ENCODE peak calls at places on chromosome 10, in four cellular contexts. S, I, D and Q are unnamed samples.

GRCh38 chr10:61452229-61452651 is 941 bp downstream of the TMEM26 start:
- ATAC-seq in S (peak; percentile 16), I (no peak), D (no peak), Q (peak; percentile 35)

GRCh38 chr10:9362721-9363120 is 1308.2 kb downstream of the GATA3 start:
- ATAC-seq in S (no peak), I (peak; percentile 31), D (no peak), Q (no peak)

GRCh38 chr10:45386657-45387056 is 12.6 kb downstream of the ALOX5 start:
- ATAC-seq in S (no peak), I (no peak), D (no peak), Q (no peak)

GRCh38 chr10:108358912-108359311 is 1194.4 kb upstream of the SORCS1 start:
- ATAC-seq in S (peak; percentile 95), I (no peak), D (no peak), Q (peak; percentile 99)

GRCh38 chr10:127735723-127736221 is 1.2 kb upstream of the FOXI2 start:
- ATAC-seq in S (no peak), I (no peak), D (no peak), Q (no peak)

GRCh38 chr10:56911906-56912480 is 550.9 kb upstream of the ZWINT start:
- ATAC-seq in S (no peak), I (no peak), D (peak; percentile 83), Q (no peak)

GRCh38 chr10:79979310-79979972 is 30.5 kb upstream of the SFTPD start:
- ATAC-seq in S (no peak), I (no peak), D (peak; percentile 49), Q (no peak)

GRCh38 chr10:72792288-72792687 is 100.3 kb downstream of the MCU start:
- ATAC-seq in S (no peak), I (no peak), D (no peak), Q (no peak)

GRCh38 chr10:69389827-69390490 is 26.8 kb downstream of the TACR2 start:
- ATAC-seq in S (no peak), I (no peak), D (no peak), Q (peak; percentile 17)

GRCh38 chr10:118958984-118959916 is 70.3 kb upstream of the NANOS1 start:
- ATAC-seq in S (no peak), I (no peak), D (peak; percentile 92), Q (peak; percentile 75)

GRCh38 chr10:35765039-35765662 is 123.1 kb upstream of the FZD8 start:
- ATAC-seq in S (no peak), I (no peak), D (peak; percentile 87), Q (no peak)

GRCh38 chr10:72954596-72955569 is at the start of gene PLA2G12B:
- ATAC-seq in S (no peak), I (no peak), D (peak; percentile 94), Q (no peak)

GRCh38 chr10:35940067-35940989 is 298.2 kb upstream of the FZD8 start:
- ATAC-seq in S (no peak), I (no peak), D (no peak), Q (no peak)

GRCh38 chr10:130046591-130046990 is 64.0 kb downstream of the C10orf143 start:
- ATAC-seq in S (no peak), I (no peak), D (no peak), Q (no peak)

GRCh38 chr10:119377905-119378736 is 164.4 kb downstream of the RGS10 start:
- ATAC-seq in S (no peak), I (no peak), D (no peak), Q (no peak)

GRCh38 chr10:120711857-120712256 is 139.3 kb upstream of the WDR11 start:
- ATAC-seq in S (no peak), I (no peak), D (no peak), Q (no peak)

GRCh38 chr10:95404460-95404858 is 113.7 kb upstream of the PDLIM1 start:
- ATAC-seq in S (no peak), I (no peak), D (peak; percentile 31), Q (no peak)

GRCh38 chr10:132504501-132505272 is 32.9 kb upstream of the INPP5A start:
- ATAC-seq in S (no peak), I (no peak), D (no peak), Q (no peak)

GRCh38 chr10:58775960-58776574 is 263.4 kb downstream of the BICC1 start:
- ATAC-seq in S (no peak), I (no peak), D (peak; percentile 53), Q (peak; percentile 75)

GRCh38 chr10:73095479-73096021 is 1.1 kb downstream of the P4HA1 start:
- ATAC-seq in S (no peak), I (no peak), D (no peak), Q (peak; percentile 21)

GRCh38 chr10:127906548-127907377 is at the start of gene PTPRE:
- ATAC-seq in S (peak; percentile 98), I (peak; percentile 82), D (peak; percentile 96), Q (peak; percentile 93)

GRCh38 chr10:118712930-118713634 is 41.7 kb downstream of the CACUL1 start:
- ATAC-seq in S (no peak), I (no peak), D (no peak), Q (peak; percentile 55)

GRCh38 chr10:34256216-34256615 is 558.9 kb downstream of the PARD3 start:
- ATAC-seq in S (no peak), I (no peak), D (no peak), Q (no peak)

GRCh38 chr10:10818082-10818481 is 199.6 kb upstream of the CELF2 start:
- ATAC-seq in S (no peak), I (no peak), D (peak; percentile 25), Q (no peak)

GRCh38 chr10:112904000-112904399 is 46.0 kb upstream of the TCF7L2 start:
- ATAC-seq in S (no peak), I (no peak), D (no peak), Q (no peak)

GRCh38 chr10:127736222-127736914 is 617 bp upstream of the FOXI2 start:
- ATAC-seq in S (peak; percentile 14), I (no peak), D (no peak), Q (no peak)

GRCh38 chr10:37952051-37952815 is 24.2 kb downstream of the ZNF25 start:
- ATAC-seq in S (no peak), I (no peak), D (no peak), Q (no peak)

GRCh38 chr10:14750900-14751575 is 23.7 kb downstream of the FAM107B start:
- ATAC-seq in S (no peak), I (no peak), D (no peak), Q (no peak)

GRCh38 chr10:74548676-74549075 is 277.7 kb upstream of the KAT6B start:
- ATAC-seq in S (no peak), I (no peak), D (no peak), Q (no peak)

GRCh38 chr10:97378933-97379921 is 21.9 kb downstream of the RRP12 start:
- ATAC-seq in S (no peak), I (no peak), D (peak; percentile 28), Q (no peak)

GRCh38 chr10:106082865-106083264 is 1081.6 kb downstream of the SORCS1 start:
- ATAC-seq in S (no peak), I (no peak), D (no peak), Q (no peak)

GRCh38 chr10:84225424-84226173 is at the start of gene LRIT2:
- ATAC-seq in S (no peak), I (no peak), D (no peak), Q (no peak)

GRCh38 chr10:61140765-61141392 is 196.9 kb upstream of the RHOBTB1 start:
- ATAC-seq in S (no peak), I (no peak), D (peak; percentile 82), Q (peak; percentile 88)

GRCh38 chr10:71978476-71978875 is 14.3 kb downstream of the CHST3 start:
- ATAC-seq in S (no peak), I (no peak), D (no peak), Q (no peak)

GRCh38 chr10:6476989-6477388 is 103.1 kb downstream of the PRKCQ start:
- ATAC-seq in S (no peak), I (no peak), D (no peak), Q (no peak)

GRCh38 chr10:90642136-90642535 is 215.7 kb downstream of the HTR7 start:
- ATAC-seq in S (no peak), I (no peak), D (no peak), Q (no peak)

GRCh38 chr10:8375137-8375536 is 320.6 kb downstream of the GATA3 start:
- ATAC-seq in S (no peak), I (no peak), D (no peak), Q (no peak)

GRCh38 chr10:128792426-128793140 is 666.4 kb upstream of the MKI67 start:
- ATAC-seq in S (no peak), I (no peak), D (no peak), Q (no peak)